ENCODE peak calls at places on chromosomes 2 and 18, in ten cellular contexts. One of them, this sample, is unnamed.

GRCh38 chr2:121554998-121555397 is 24.3 kb downstream of the RNU4ATAC start:
- DNase-seq in mammary epithelial cell: no peak
- DNase-seq in adipocyte: no peak
- DNase-seq in PC-3: no peak
- DNase-seq in neuronal stem cell: no peak
- DNase-seq in H9: no peak
- DNase-seq in Karpas-422: peak
- DNase-seq in K562: no peak
- DNase-seq in GM23248: no peak
- DNase-seq in colonic mucosa: no peak
- DNase-seq in this sample: no peak

GRCh38 chr2:46862430-46862829 is 53.2 kb downstream of the MCFD2 start:
- DNase-seq in mammary epithelial cell: no peak
- DNase-seq in adipocyte: no peak
- DNase-seq in PC-3: no peak
- DNase-seq in neuronal stem cell: no peak
- DNase-seq in H9: no peak
- DNase-seq in Karpas-422: no peak
- DNase-seq in K562: no peak
- DNase-seq in GM23248: no peak
- DNase-seq in colonic mucosa: no peak
- DNase-seq in this sample: no peak

GRCh38 chr2:214529021-214529420 is 118.2 kb downstream of the VWC2L start:
- DNase-seq in mammary epithelial cell: peak
- DNase-seq in adipocyte: no peak
- DNase-seq in PC-3: no peak
- DNase-seq in neuronal stem cell: no peak
- DNase-seq in H9: no peak
- DNase-seq in Karpas-422: no peak
- DNase-seq in K562: no peak
- DNase-seq in GM23248: no peak
- DNase-seq in colonic mucosa: no peak
- DNase-seq in this sample: no peak

GRCh38 chr18:12886498-12887126 is 2.6 kb upstream of the PTPN2 start:
- DNase-seq in mammary epithelial cell: peak
- DNase-seq in adipocyte: no peak
- DNase-seq in PC-3: peak
- DNase-seq in neuronal stem cell: no peak
- DNase-seq in H9: peak
- DNase-seq in Karpas-422: peak
- DNase-seq in K562: no peak
- DNase-seq in GM23248: peak
- DNase-seq in colonic mucosa: no peak
- DNase-seq in this sample: no peak

GRCh38 chr2:180360283-180360618 is 353.2 kb upstream of the CWC22 start:
- DNase-seq in mammary epithelial cell: no peak
- DNase-seq in adipocyte: no peak
- DNase-seq in PC-3: no peak
- DNase-seq in neuronal stem cell: no peak
- DNase-seq in H9: no peak
- DNase-seq in Karpas-422: no peak
- DNase-seq in K562: no peak
- DNase-seq in GM23248: no peak
- DNase-seq in colonic mucosa: no peak
- DNase-seq in this sample: no peak

GRCh38 chr2:183349046-183349445 is 224.8 kb downstream of the NUP35 start:
- DNase-seq in mammary epithelial cell: no peak
- DNase-seq in adipocyte: no peak
- DNase-seq in PC-3: no peak
- DNase-seq in neuronal stem cell: no peak
- DNase-seq in H9: no peak
- DNase-seq in Karpas-422: peak
- DNase-seq in K562: no peak
- DNase-seq in GM23248: no peak
- DNase-seq in colonic mucosa: no peak
- DNase-seq in this sample: no peak

GRCh38 chr2:85804583-85804982 is 50.8 kb downstream of the ATOH8 start:
- DNase-seq in mammary epithelial cell: no peak
- DNase-seq in adipocyte: peak
- DNase-seq in PC-3: peak
- DNase-seq in neuronal stem cell: no peak
- DNase-seq in H9: no peak
- DNase-seq in Karpas-422: peak
- DNase-seq in K562: peak
- DNase-seq in GM23248: peak
- DNase-seq in colonic mucosa: no peak
- DNase-seq in this sample: peak

GRCh38 chr2:26582890-26583289 is 58.3 kb downstream of the CIB4 start:
- DNase-seq in mammary epithelial cell: no peak
- DNase-seq in adipocyte: no peak
- DNase-seq in PC-3: no peak
- DNase-seq in neuronal stem cell: no peak
- DNase-seq in H9: no peak
- DNase-seq in Karpas-422: no peak
- DNase-seq in K562: no peak
- DNase-seq in GM23248: no peak
- DNase-seq in colonic mucosa: no peak
- DNase-seq in this sample: no peak

GRCh38 chr2:232652505-232652851 is 19.1 kb downstream of the EFHD1 start:
- DNase-seq in mammary epithelial cell: no peak
- DNase-seq in adipocyte: no peak
- DNase-seq in PC-3: no peak
- DNase-seq in neuronal stem cell: no peak
- DNase-seq in H9: no peak
- DNase-seq in Karpas-422: no peak
- DNase-seq in K562: no peak
- DNase-seq in GM23248: peak
- DNase-seq in colonic mucosa: no peak
- DNase-seq in this sample: no peak

GRCh38 chr18:31185551-31185950 is 22.9 kb upstream of the DSC1 start:
- DNase-seq in mammary epithelial cell: peak
- DNase-seq in adipocyte: no peak
- DNase-seq in PC-3: peak
- DNase-seq in neuronal stem cell: no peak
- DNase-seq in H9: no peak
- DNase-seq in Karpas-422: no peak
- DNase-seq in K562: no peak
- DNase-seq in GM23248: no peak
- DNase-seq in colonic mucosa: no peak
- DNase-seq in this sample: peak

GRCh38 chr2:158676295-158676694 is 118.8 kb upstream of the DAPL1 start:
- DNase-seq in mammary epithelial cell: no peak
- DNase-seq in adipocyte: no peak
- DNase-seq in PC-3: no peak
- DNase-seq in neuronal stem cell: no peak
- DNase-seq in H9: no peak
- DNase-seq in Karpas-422: no peak
- DNase-seq in K562: no peak
- DNase-seq in GM23248: no peak
- DNase-seq in colonic mucosa: no peak
- DNase-seq in this sample: no peak

GRCh38 chr18:58335223-58335622 is 291.2 kb downstream of the NEDD4L start:
- DNase-seq in mammary epithelial cell: no peak
- DNase-seq in adipocyte: no peak
- DNase-seq in PC-3: no peak
- DNase-seq in neuronal stem cell: peak
- DNase-seq in H9: no peak
- DNase-seq in Karpas-422: no peak
- DNase-seq in K562: no peak
- DNase-seq in GM23248: no peak
- DNase-seq in colonic mucosa: no peak
- DNase-seq in this sample: no peak

GRCh38 chr2:187261705-187262104 is 186.3 kb downstream of the CALCRL start:
- DNase-seq in mammary epithelial cell: no peak
- DNase-seq in adipocyte: no peak
- DNase-seq in PC-3: no peak
- DNase-seq in neuronal stem cell: no peak
- DNase-seq in H9: no peak
- DNase-seq in Karpas-422: no peak
- DNase-seq in K562: no peak
- DNase-seq in GM23248: no peak
- DNase-seq in colonic mucosa: no peak
- DNase-seq in this sample: no peak

GRCh38 chr2:27956895-27957294 is 66.4 kb downstream of the BABAM2 start:
- DNase-seq in mammary epithelial cell: peak
- DNase-seq in adipocyte: peak
- DNase-seq in PC-3: peak
- DNase-seq in neuronal stem cell: no peak
- DNase-seq in H9: no peak
- DNase-seq in Karpas-422: no peak
- DNase-seq in K562: no peak
- DNase-seq in GM23248: peak
- DNase-seq in colonic mucosa: no peak
- DNase-seq in this sample: no peak

GRCh38 chr2:36589230-36589630 is 8.7 kb downstream of the FEZ2 start:
- DNase-seq in mammary epithelial cell: no peak
- DNase-seq in adipocyte: no peak
- DNase-seq in PC-3: no peak
- DNase-seq in neuronal stem cell: no peak
- DNase-seq in H9: no peak
- DNase-seq in Karpas-422: no peak
- DNase-seq in K562: no peak
- DNase-seq in GM23248: no peak
- DNase-seq in colonic mucosa: no peak
- DNase-seq in this sample: no peak

GRCh38 chr2:57760448-57760847 is 286.2 kb upstream of the VRK2 start:
- DNase-seq in mammary epithelial cell: no peak
- DNase-seq in adipocyte: no peak
- DNase-seq in PC-3: peak
- DNase-seq in neuronal stem cell: no peak
- DNase-seq in H9: no peak
- DNase-seq in Karpas-422: no peak
- DNase-seq in K562: no peak
- DNase-seq in GM23248: no peak
- DNase-seq in colonic mucosa: no peak
- DNase-seq in this sample: no peak

DNA sequence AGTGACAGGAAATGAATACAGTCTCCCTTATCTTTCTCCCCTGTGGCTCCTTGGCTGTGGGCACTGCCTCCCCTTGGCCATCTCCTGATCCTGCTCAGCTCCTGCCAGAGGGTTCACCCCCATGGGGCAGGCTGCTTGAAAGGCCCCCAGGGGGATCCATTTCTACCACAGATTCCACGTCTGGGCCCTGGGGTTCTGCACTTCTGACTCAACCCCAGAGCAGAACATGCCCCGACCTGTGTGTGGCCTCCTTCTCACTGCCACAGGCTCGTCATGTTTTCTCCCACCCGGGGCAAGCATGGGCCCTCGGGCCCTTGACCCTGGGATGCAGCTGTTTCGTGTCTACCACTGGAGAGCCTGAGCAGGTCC is 122.2 kb downstream of the ACKR3 start:
- DNase-seq in mammary epithelial cell: peak
- DNase-seq in adipocyte: no peak
- DNase-seq in PC-3: no peak
- DNase-seq in neuronal stem cell: no peak
- DNase-seq in H9: no peak
- DNase-seq in Karpas-422: no peak
- DNase-seq in K562: no peak
- DNase-seq in GM23248: no peak
- DNase-seq in colonic mucosa: no peak
- DNase-seq in this sample: no peak
- H3K9ac ChIP-seq in mammary epithelial cell: no peak
- H3K9ac ChIP-seq in adipocyte: no peak
- H3K9ac ChIP-seq in PC-3: no peak
- H3K9ac ChIP-seq in neuronal stem cell: no peak
- H3K9ac ChIP-seq in H9: no peak
- H3K9ac ChIP-seq in Karpas-422: no peak
- H3K9ac ChIP-seq in K562: no peak
- H3K9ac ChIP-seq in GM23248: no peak
- H3K9ac ChIP-seq in colonic mucosa: no peak
- H3K9ac ChIP-seq in this sample: no peak

DNA sequence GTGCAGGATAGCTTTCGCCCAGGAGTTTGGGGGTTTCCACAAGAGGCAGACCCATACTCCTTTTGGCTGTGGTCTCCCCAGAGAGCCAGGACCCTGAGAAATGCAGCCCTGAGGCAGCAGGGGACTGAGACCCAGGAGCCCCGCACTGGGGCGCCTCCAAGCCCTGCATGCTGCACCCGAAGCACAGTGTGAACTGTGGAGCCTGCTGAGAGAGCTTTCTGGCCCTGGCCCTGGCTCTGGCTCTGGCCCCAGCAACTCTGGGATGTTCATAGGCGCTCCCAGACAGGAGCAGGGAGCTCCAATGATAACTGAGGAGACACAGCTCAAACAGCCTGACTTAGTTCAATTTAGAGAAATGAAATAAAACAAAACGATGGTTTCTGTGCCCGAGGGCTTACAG is 96.4 kb upstream of the TEX51 start:
- DNase-seq in mammary epithelial cell: no peak
- DNase-seq in adipocyte: no peak
- DNase-seq in PC-3: no peak
- DNase-seq in neuronal stem cell: no peak
- DNase-seq in H9: peak
- DNase-seq in Karpas-422: no peak
- DNase-seq in K562: no peak
- DNase-seq in GM23248: no peak
- DNase-seq in colonic mucosa: no peak
- DNase-seq in this sample: no peak
- H3K9ac ChIP-seq in mammary epithelial cell: no peak
- H3K9ac ChIP-seq in adipocyte: no peak
- H3K9ac ChIP-seq in PC-3: no peak
- H3K9ac ChIP-seq in neuronal stem cell: no peak
- H3K9ac ChIP-seq in H9: no peak
- H3K9ac ChIP-seq in Karpas-422: no peak
- H3K9ac ChIP-seq in K562: no peak
- H3K9ac ChIP-seq in GM23248: no peak
- H3K9ac ChIP-seq in colonic mucosa: no peak
- H3K9ac ChIP-seq in this sample: no peak

DNA sequence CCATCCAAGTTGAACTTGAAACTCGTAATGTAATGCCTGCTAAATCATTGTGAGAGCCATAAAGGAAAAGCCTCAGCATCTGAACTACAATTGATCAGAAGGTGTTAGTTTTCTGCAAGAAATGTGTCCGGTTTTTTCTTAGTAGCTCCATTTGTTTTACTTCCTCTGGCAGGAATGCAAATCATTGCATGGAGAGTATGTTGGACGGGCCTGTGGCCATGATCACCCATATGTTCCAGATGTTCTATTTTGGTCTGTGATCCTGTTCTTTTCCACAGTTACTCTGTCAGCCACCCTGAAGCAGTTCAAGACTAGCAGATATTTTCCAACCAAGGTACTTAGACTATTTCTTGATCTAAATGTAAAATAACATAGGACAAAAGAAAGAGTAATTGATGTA is 126.6 kb downstream of the DPP4 start:
- DNase-seq in mammary epithelial cell: no peak
- DNase-seq in adipocyte: no peak
- DNase-seq in PC-3: no peak
- DNase-seq in neuronal stem cell: no peak
- DNase-seq in H9: no peak
- DNase-seq in Karpas-422: no peak
- DNase-seq in K562: no peak
- DNase-seq in GM23248: no peak
- DNase-seq in colonic mucosa: no peak
- DNase-seq in this sample: no peak
- H3K9ac ChIP-seq in mammary epithelial cell: peak
- H3K9ac ChIP-seq in adipocyte: no peak
- H3K9ac ChIP-seq in PC-3: no peak
- H3K9ac ChIP-seq in neuronal stem cell: no peak
- H3K9ac ChIP-seq in H9: no peak
- H3K9ac ChIP-seq in Karpas-422: no peak
- H3K9ac ChIP-seq in K562: no peak
- H3K9ac ChIP-seq in GM23248: no peak
- H3K9ac ChIP-seq in colonic mucosa: no peak
- H3K9ac ChIP-seq in this sample: no peak

GRCh38 chr2:216635171-216635570 is 2.0 kb downstream of the IGFBP2 start:
- DNase-seq in mammary epithelial cell: no peak
- DNase-seq in adipocyte: peak
- DNase-seq in PC-3: no peak
- DNase-seq in neuronal stem cell: peak
- DNase-seq in H9: no peak
- DNase-seq in Karpas-422: no peak
- DNase-seq in K562: no peak
- DNase-seq in GM23248: no peak
- DNase-seq in colonic mucosa: no peak
- DNase-seq in this sample: peak
- H3K9ac ChIP-seq in mammary epithelial cell: peak
- H3K9ac ChIP-seq in adipocyte: no peak
- H3K9ac ChIP-seq in PC-3: no peak
- H3K9ac ChIP-seq in neuronal stem cell: no peak
- H3K9ac ChIP-seq in H9: peak
- H3K9ac ChIP-seq in Karpas-422: no peak
- H3K9ac ChIP-seq in K562: no peak
- H3K9ac ChIP-seq in GM23248: no peak
- H3K9ac ChIP-seq in colonic mucosa: peak
- H3K9ac ChIP-seq in this sample: peak

This sample was measured in endothelial cell of umbilical vein.